ENCODE peak calls at places on chromosome 2, in nine cellular contexts. C is mesendoderm; Q is SW480; X is stromal cell of bone marrow; R is caudate nucleus; Y is epithelial cell of esophagus; K is activated CD4-positive, alpha-beta T cell treated with anti-CD3 and anti-CD28 coated beads, Interleukin-2, amount 50 U/mL, for 1 hour; Z is activated CD4-positive, CD25-positive, alpha-beta regulatory T cell treated with anti-CD3 and anti-CD28 coated beads, Interleukin-2, amount 50 U/mL, for 72 hours; P is fibroblast of the aortic adventitia. S is an unnamed sample.

GRCh38 chr2:118312963-118313756 is 224.9 kb downstream of the INSIG2 start:
- DNase-seq in Y (no peak), K (no peak), R (no peak), Q (no peak), P (no peak), Z (no peak), X (no peak), C (peak), S (no peak)

GRCh38 chr2:14420851-14421250 is 211.7 kb upstream of the LRATD1 start:
- DNase-seq in Q (peak), Z (no peak), P (peak), C (no peak), R (no peak), X (peak), Y (peak), K (no peak), S (no peak)

GRCh38 chr2:149104221-149104620 is 65.7 kb downstream of the LYPD6B start:
- DNase-seq in P (no peak), Y (peak), C (no peak), X (no peak), R (no peak), Z (no peak), K (no peak), Q (no peak), S (no peak)

GRCh38 chr2:191713837-191714236 is 35.9 kb downstream of the NABP1 start:
- DNase-seq in X (no peak), K (no peak), Z (no peak), Y (no peak), P (no peak), R (no peak), Q (peak), C (peak), S (no peak)

GRCh38 chr2:20818820-20819219 is 4.1 kb downstream of the LDAH start:
- DNase-seq in K (no peak), C (no peak), Z (no peak), Q (no peak), R (no peak), P (no peak), Y (no peak), X (no peak), S (no peak)

GRCh38 chr2:3631851-3632659 is 25.9 kb upstream of the ALLC start:
- DNase-seq in P (no peak), X (no peak), Z (no peak), R (no peak), K (no peak), C (no peak), Y (no peak), Q (no peak), S (no peak)

GRCh38 chr2:148021059-148021985 is at the start of gene MBD5:
- DNase-seq in Z (peak), Y (peak), P (peak), K (peak), X (no peak), Q (peak), R (peak), C (peak), S (peak)

GRCh38 chr2:43024515-43024962 is 201.9 kb downstream of the ZFP36L2 start:
- DNase-seq in Z (peak), Q (peak), R (peak), C (peak), K (peak), X (peak), P (peak), Y (peak), S (peak)

GRCh38 chr2:157868993-157869392 is 7.1 kb downstream of the ACVR1 start:
- DNase-seq in Q (no peak), C (no peak), Y (no peak), K (no peak), X (no peak), Z (no peak), P (peak), R (no peak), S (no peak)

GRCh38 chr2:241390301-241391206 is 34.5 kb downstream of the FARP2 start:
- DNase-seq in Y (peak), P (no peak), C (no peak), X (no peak), K (no peak), Q (no peak), Z (no peak), R (no peak), S (no peak)